ENCODE peak calls at places on chromosomes 11 and 22, in six cellular contexts. P is endothelial cell of umbilical vein, M is K562, I is A549, S is WTC11, E is H1. F is an unnamed sample.

GRCh38 chr11:119339581-119340334 is 925 bp downstream of the C1QTNF5 start:
- DNase-seq in M (peak; percentile 85), P (peak; percentile 71), E (no peak), I (no peak), S (peak; percentile 85), F (peak; percentile 28)

GRCh38 chr11:7019500-7020182 is 505 bp downstream of the ZNF214 start:
- DNase-seq in P (no peak), I (no peak), S (peak; percentile 38), M (no peak), E (no peak), F (no peak)

GRCh38 chr22:42646569-42647525 is 2.3 kb downstream of the CYB5R3 start:
- DNase-seq in E (no peak), I (no peak), M (peak; percentile 79), S (no peak), P (peak; percentile 42), F (no peak)

GRCh38 chr11:662689-663274 is 25.7 kb downstream of the DRD4 start:
- DNase-seq in S (peak; percentile 79), I (peak; percentile 96), E (no peak), M (peak; percentile 53), P (peak; percentile 54), F (peak; percentile 39)

GRCh38 chr11:20093775-20094174 is 66.5 kb downstream of the DBX1 start:
- DNase-seq in E (no peak), M (no peak), I (no peak), S (no peak), P (peak; percentile 67), F (no peak)

GRCh38 chr11:134541951-134542350 is 129.9 kb upstream of the B3GAT1 start:
- DNase-seq in P (no peak), I (no peak), E (no peak), M (no peak), S (no peak), F (no peak)

GRCh38 chr22:24421428-24421931 is 5.9 kb upstream of the ADORA2A start:
- DNase-seq in S (peak; percentile 86), E (peak; percentile 77), P (no peak), M (peak; percentile 48), I (peak; percentile 35), F (peak; percentile 73)

GRCh38 chr22:42321908-42322561 is 51.6 kb upstream of the TCF20 start:
- DNase-seq in I (no peak), E (no peak), P (no peak), S (no peak), M (no peak), F (no peak)

GRCh38 chr11:98616256-98616655 is 404.5 kb upstream of the CNTN5 start:
- DNase-seq in S (no peak), M (no peak), I (no peak), E (no peak), P (no peak), F (no peak)

GRCh38 chr22:31350410-31350863 is 4.3 kb upstream of the PATZ1 start:
- DNase-seq in I (peak; percentile 27), E (no peak), P (no peak), M (peak; percentile 55), S (peak; percentile 37), F (peak; percentile 90)

GRCh38 chr22:18965526-18966421 is 29.7 kb upstream of the PRODH start:
- DNase-seq in P (no peak), E (no peak), S (no peak), M (no peak), I (no peak), F (no peak)

GRCh38 chr11:13928566-13929251 is 33.8 kb upstream of the SPON1 start:
- DNase-seq in M (peak; percentile 73), E (no peak), I (no peak), S (no peak), P (peak; percentile 84), F (no peak)

GRCh38 chr22:32058656-32059280 is 15.7 kb downstream of the SLC5A1 start:
- DNase-seq in E (no peak), S (no peak), M (no peak), I (no peak), P (no peak), F (no peak)

GRCh38 chr11:15685311-15685710 is 570.6 kb downstream of the INSC start:
- DNase-seq in S (no peak), E (no peak), I (no peak), P (no peak), M (no peak), F (no peak)

GRCh38 chr11:89437317-89437716 is 53.9 kb downstream of the NOX4 start:
- DNase-seq in M (no peak), E (no peak), P (no peak), I (no peak), S (no peak), F (no peak)

GRCh38 chr11:498297-499181 is 8.5 kb downstream of the RNH1 start:
- DNase-seq in P (no peak), E (no peak), I (no peak), M (no peak), S (no peak), F (no peak)

GRCh38 chr11:102047305-102047924 is at the start of gene CFAP300:
- DNase-seq in M (peak; percentile 12), E (peak; percentile 15), S (peak; percentile 81), I (peak; percentile 86), P (peak; percentile 32), F (no peak)

GRCh38 chr11:128194226-128194625 is 393.1 kb downstream of the ETS1 start:
- DNase-seq in S (no peak), P (peak; percentile 21), M (no peak), E (no peak), I (no peak), F (no peak)

DNA sequence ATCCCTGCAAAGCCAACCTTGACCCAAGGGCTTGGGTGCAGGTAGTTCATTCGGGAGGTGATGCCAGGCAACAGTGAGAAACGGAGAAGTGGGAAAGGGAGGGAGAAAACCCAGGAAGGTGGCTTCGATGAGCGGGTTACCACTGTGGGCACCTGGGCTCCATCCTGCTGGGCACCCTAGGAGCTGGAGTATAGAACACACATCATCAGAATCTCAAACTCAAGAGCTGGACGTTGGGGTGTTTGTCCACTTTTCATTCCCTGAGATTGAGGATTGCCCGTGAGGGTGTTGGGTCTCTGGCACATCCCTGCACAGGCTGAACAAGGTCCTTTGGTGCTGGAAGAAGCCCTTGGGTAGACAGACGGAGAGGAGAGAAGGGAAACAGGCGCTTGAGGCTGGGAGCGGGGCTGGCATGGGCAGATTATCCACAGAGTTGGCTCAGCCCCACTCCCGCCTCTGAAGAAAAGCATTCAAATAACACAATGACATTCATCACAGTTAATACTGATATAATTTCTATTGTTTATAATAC is 70.4 kb downstream of the LRRC32 start:
- DNase-seq in S (no peak), P (no peak), I (no peak), E (no peak), M (no peak), F (no peak)
- TF ChIP-seq JUN in S (no peak), P (no peak), I (no peak), E (no peak), M (no peak), F (no peak)

GRCh38 chr22:38034278-38034882 is 22.8 kb upstream of the PICK1 start:
- DNase-seq in I (peak; percentile 85), M (peak; percentile 85), S (peak; percentile 71), E (peak; percentile 56), P (peak; percentile 77), F (peak; percentile 50)
- TF ChIP-seq JUN in I (no peak), M (no peak), S (no peak), E (no peak), P (peak; percentile 24), F (no peak)

GRCh38 chr11:132131051-132131450 is 760.6 kb downstream of the NTM start:
- DNase-seq in I (no peak), S (no peak), E (no peak), M (no peak), P (peak; percentile 19), F (no peak)

GRCh38 chr11:132123854-132124835 is 753.7 kb downstream of the NTM start:
- DNase-seq in E (no peak), I (no peak), P (no peak), M (no peak), S (peak; percentile 46), F (no peak)

GRCh38 chr11:132125855-132126841 is 755.7 kb downstream of the NTM start:
- DNase-seq in M (no peak), I (no peak), P (peak; percentile 48), S (no peak), E (no peak), F (no peak)

GRCh38 chr11:132123449-132123848 is 753.0 kb downstream of the NTM start:
- DNase-seq in P (no peak), E (no peak), M (no peak), I (no peak), S (peak; percentile 35), F (no peak)

GRCh38 chr11:132126973-132127900 is 756.8 kb downstream of the NTM start:
- DNase-seq in P (peak; percentile 71), E (no peak), M (no peak), S (peak; percentile 46), I (no peak), F (peak; percentile 3)
- TF ChIP-seq JUN in P (no peak), E (no peak), M (no peak), S (no peak), I (no peak), F (no peak)

GRCh38 chr11:11157201-11157600 is 195.8 kb downstream of the CSNK2A3 start:
- DNase-seq in M (peak; percentile 41), S (peak; percentile 67), P (peak; percentile 6), I (peak; percentile 41), E (no peak), F (peak; percentile 33)
- TF ChIP-seq JUN in M (no peak), S (no peak), P (no peak), I (no peak), E (no peak), F (no peak)

GRCh38 chr11:44327730-44328691 is 18.1 kb upstream of the ALX4 start:
- DNase-seq in E (no peak), M (no peak), I (no peak), P (no peak), S (no peak), F (no peak)
- TF ChIP-seq JUN in E (no peak), M (no peak), I (no peak), P (no peak), S (no peak), F (no peak)

GRCh38 chr11:111829185-111829968 is 42.0 kb downstream of the ALG9 start:
- DNase-seq in S (no peak), M (no peak), P (no peak), E (no peak), I (no peak), F (no peak)
- TF ChIP-seq JUN in S (no peak), M (no peak), P (no peak), E (no peak), I (no peak), F (no peak)

GRCh38 chr11:126197277-126197939 is 14.0 kb downstream of the RPUSD4 start:
- DNase-seq in S (no peak), I (no peak), P (no peak), M (no peak), E (no peak), F (no peak)
- TF ChIP-seq JUN in S (no peak), I (no peak), P (no peak), M (no peak), E (no peak), F (no peak)

GRCh38 chr11:100671471-100671870 is 15.6 kb upstream of the ARHGAP42 start:
- DNase-seq in E (no peak), S (no peak), M (no peak), P (no peak), I (no peak), F (peak; percentile 11)
- TF ChIP-seq JUN in E (no peak), S (no peak), M (no peak), P (no peak), I (no peak), F (no peak)

F was measured in HepG2.